ENCODE peak calls at places on chromosomes 11 and 22, in seven cellular contexts. T, H, I, K, R, V and M are unnamed samples.

GRCh38 chr11:74018331-74019005 is 9.6 kb upstream of the UCP3 start:
- DNase-seq in I (peak), K (peak), V (no peak), T (no peak), H (peak), R (no peak), M (peak)

GRCh38 chr11:32440920-32441319 is 5.6 kb upstream of the WT1 start:
- DNase-seq in K (no peak), I (no peak), R (peak), H (no peak), T (no peak), V (no peak), M (no peak)

GRCh38 chr11:110850846-110851245 is 138.6 kb upstream of the ARHGAP20 start:
- DNase-seq in V (no peak), R (no peak), T (no peak), K (no peak), I (no peak), H (no peak), M (no peak)

GRCh38 chr11:1515082-1516060 is 28.8 kb upstream of the MOB2 start:
- DNase-seq in V (peak), K (peak), H (peak), T (peak), R (peak), I (peak), M (peak)

GRCh38 chr11:65419460-65419772 is 3.2 kb upstream of the NEAT1 start:
- DNase-seq in R (no peak), K (peak), I (peak), V (peak), T (no peak), H (no peak), M (peak)

GRCh38 chr22:29332886-29333496 is 17.5 kb upstream of the RASL10A start:
- DNase-seq in K (peak), R (no peak), H (no peak), I (no peak), T (no peak), V (no peak), M (no peak)

GRCh38 chr22:20054485-20054884 is 25.6 kb upstream of the DGCR8 start:
- DNase-seq in V (no peak), T (no peak), R (no peak), I (no peak), H (no peak), K (no peak), M (no peak)

GRCh38 chr22:27990879-27991278 is 71.8 kb upstream of the PITPNB start:
- DNase-seq in K (peak), V (no peak), T (peak), R (peak), H (peak), I (peak), M (no peak)

GRCh38 chr11:46711288-46711687 is 7.7 kb upstream of the F2 start:
- DNase-seq in R (no peak), I (no peak), K (no peak), T (no peak), V (no peak), H (no peak), M (no peak)

GRCh38 chr22:50313600-50313999 is 6.2 kb upstream of the PLXNB2 start:
- DNase-seq in R (no peak), V (peak), H (no peak), I (no peak), T (no peak), K (peak), M (peak)

GRCh38 chr11:14189874-14190273 is 169.1 kb downstream of the RRAS2 start:
- DNase-seq in I (peak), K (peak), V (no peak), H (peak), T (no peak), R (no peak), M (peak)

GRCh38 chr11:75402002-75402773 is 2.9 kb downstream of the RPS3 start:
- DNase-seq in R (no peak), V (peak), H (no peak), I (no peak), T (no peak), K (no peak), M (no peak)

GRCh38 chr11:1767399-1768140 is 3.8 kb upstream of the CTSD start:
- DNase-seq in I (no peak), T (no peak), H (no peak), K (peak), V (peak), R (no peak), M (peak)

GRCh38 chr11:57094206-57094940 is 87.4 kb upstream of the LRRC55 start:
- DNase-seq in H (no peak), K (no peak), I (no peak), T (no peak), V (no peak), R (no peak), M (no peak)

GRCh38 chr11:93905384-93905783 is 55.0 kb upstream of the VSTM5 start:
- DNase-seq in K (no peak), R (no peak), T (no peak), I (no peak), H (no peak), V (no peak), M (no peak)

GRCh38 chr11:72352859-72353551 is 81.3 kb downstream of the CLPB start:
- DNase-seq in T (no peak), R (peak), V (no peak), I (no peak), H (no peak), K (no peak), M (no peak)

GRCh38 chr22:41290262-41291221 is 4.6 kb upstream of the RANGAP1 start:
- DNase-seq in I (no peak), T (no peak), K (no peak), H (no peak), V (no peak), R (peak), M (no peak)

GRCh38 chr11:131622193-131622592 is 251.8 kb downstream of the NTM start:
- DNase-seq in I (no peak), T (no peak), K (no peak), R (no peak), H (no peak), V (no peak), M (no peak)

GRCh38 chr11:11414996-11415395 is 61.9 kb upstream of the CSNK2A3 start:
- DNase-seq in K (no peak), I (no peak), H (peak), T (no peak), R (no peak), V (no peak), M (no peak)

GRCh38 chr11:86034710-86035109 is 34.2 kb downstream of the PICALM start:
- DNase-seq in T (no peak), H (no peak), R (no peak), I (no peak), V (no peak), K (no peak), M (no peak)

GRCh38 chr22:38203090-38203810 is 1.5 kb downstream of the MAFF start:
- DNase-seq in T (no peak), I (peak), H (no peak), K (peak), V (peak), R (peak), M (peak)

GRCh38 chr11:59556883-59557205 is 45.5 kb downstream of the OR4D9 start:
- DNase-seq in I (no peak), K (no peak), R (peak), V (no peak), H (peak), T (no peak), M (no peak)

GRCh38 chr11:35142481-35143207 is 3.7 kb downstream of the CD44 start:
- DNase-seq in R (peak), K (peak), H (no peak), I (peak), T (no peak), V (no peak), M (no peak)

GRCh38 chr11:2776351-2777061 is 76.7 kb upstream of the KCNQ1OT1 start:
- DNase-seq in T (no peak), R (no peak), H (no peak), I (no peak), V (peak), K (peak), M (no peak)

GRCh38 chr11:33753304-33753703 is 17.1 kb upstream of the CD59 start:
- DNase-seq in T (no peak), H (no peak), V (no peak), K (no peak), R (no peak), I (no peak), M (no peak)

GRCh38 chr11:116811194-116811593 is 11.9 kb downstream of the APOA4 start:
- DNase-seq in H (no peak), T (no peak), K (no peak), I (no peak), R (no peak), V (no peak), M (no peak)

GRCh38 chr11:116807601-116808261 is 15.4 kb downstream of the APOA4 start:
- DNase-seq in K (no peak), H (no peak), T (no peak), I (no peak), R (no peak), V (no peak), M (no peak)

GRCh38 chr11:116813170-116813569 is 9.9 kb downstream of the APOA4 start:
- DNase-seq in R (no peak), T (no peak), V (no peak), K (no peak), I (no peak), H (no peak), M (no peak)

GRCh38 chr11:116812109-116812508 is 11.0 kb downstream of the APOA4 start:
- DNase-seq in V (no peak), H (no peak), R (no peak), T (no peak), K (no peak), I (no peak), M (no peak)

DNA sequence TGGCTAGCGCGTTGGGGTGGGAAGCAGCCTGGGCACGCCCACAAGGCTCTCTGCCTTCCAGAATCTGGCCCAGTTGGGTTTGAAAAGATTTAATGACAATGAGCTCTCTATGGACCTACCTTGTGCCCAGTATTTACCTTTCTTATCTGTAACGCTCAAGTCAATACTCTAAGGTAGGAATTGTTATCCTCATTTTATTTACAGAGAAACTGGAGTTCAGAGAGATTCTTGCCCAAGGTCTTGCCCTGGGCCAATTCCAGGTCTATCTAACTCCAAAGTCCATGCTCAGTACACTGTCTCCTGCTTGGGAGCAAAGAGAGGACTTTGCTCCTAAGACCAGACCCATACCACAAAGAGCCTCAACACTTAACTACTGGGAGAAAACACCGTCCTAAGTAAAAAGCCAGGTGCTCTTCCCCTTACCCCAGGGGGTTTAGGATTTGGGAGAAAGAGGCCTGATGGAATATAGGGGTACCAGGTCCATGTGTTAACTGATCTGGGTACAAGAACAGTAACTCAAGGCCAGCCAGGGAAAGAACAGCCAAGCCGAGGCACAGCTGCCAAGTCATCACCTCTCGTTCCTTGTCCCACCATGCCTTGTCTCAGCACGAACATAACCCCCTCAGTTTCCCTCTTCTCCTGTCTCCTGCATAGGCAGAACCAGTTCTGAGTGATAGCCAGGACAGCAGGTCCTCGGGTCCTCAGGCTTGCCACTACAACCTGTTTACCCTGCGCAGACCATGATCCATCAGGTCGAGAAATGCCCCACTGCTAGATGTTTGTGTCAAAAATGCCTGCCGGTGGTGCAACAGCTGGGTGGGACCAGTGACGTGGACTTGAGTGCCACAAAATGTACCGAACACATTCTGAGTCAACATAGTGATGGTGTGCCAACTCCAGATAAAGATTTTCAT is 14.6 kb downstream of the APOA4 start:
- DNase-seq in V (no peak), H (no peak), R (no peak), I (peak), T (no peak), K (no peak), M (peak)
- TF ChIP-seq POLR2AphosphoS5 in V (no peak), H (no peak), R (no peak), I (no peak), T (no peak), K (no peak), M (peak)

GRCh38 chr11:66857927-66858185 is 992 bp downstream of the LRFN4 start:
- DNase-seq in T (no peak), R (peak), I (no peak), V (peak), K (peak), H (no peak), M (peak)
- H3K4me3 ChIP-seq in T (peak), R (peak), I (no peak), V (peak), K (no peak), H (peak), M (no peak)

GRCh38 chr22:44714703-44715350 is 12.8 kb downstream of the PRR5 start:
- DNase-seq in R (no peak), T (no peak), V (peak), I (no peak), K (no peak), H (no peak), M (peak)
- TF ChIP-seq POLR2AphosphoS5 in R (no peak), T (no peak), V (peak), I (no peak), K (no peak), H (no peak), M (no peak)

GRCh38 chr22:33038836-33039235 is 19.3 kb downstream of the SYN3 start:
- DNase-seq in K (no peak), T (no peak), I (no peak), V (no peak), H (no peak), R (no peak), M (no peak)
- H3K4me3 ChIP-seq in K (no peak), T (no peak), I (no peak), V (no peak), H (no peak), R (no peak), M (no peak)

DNA sequence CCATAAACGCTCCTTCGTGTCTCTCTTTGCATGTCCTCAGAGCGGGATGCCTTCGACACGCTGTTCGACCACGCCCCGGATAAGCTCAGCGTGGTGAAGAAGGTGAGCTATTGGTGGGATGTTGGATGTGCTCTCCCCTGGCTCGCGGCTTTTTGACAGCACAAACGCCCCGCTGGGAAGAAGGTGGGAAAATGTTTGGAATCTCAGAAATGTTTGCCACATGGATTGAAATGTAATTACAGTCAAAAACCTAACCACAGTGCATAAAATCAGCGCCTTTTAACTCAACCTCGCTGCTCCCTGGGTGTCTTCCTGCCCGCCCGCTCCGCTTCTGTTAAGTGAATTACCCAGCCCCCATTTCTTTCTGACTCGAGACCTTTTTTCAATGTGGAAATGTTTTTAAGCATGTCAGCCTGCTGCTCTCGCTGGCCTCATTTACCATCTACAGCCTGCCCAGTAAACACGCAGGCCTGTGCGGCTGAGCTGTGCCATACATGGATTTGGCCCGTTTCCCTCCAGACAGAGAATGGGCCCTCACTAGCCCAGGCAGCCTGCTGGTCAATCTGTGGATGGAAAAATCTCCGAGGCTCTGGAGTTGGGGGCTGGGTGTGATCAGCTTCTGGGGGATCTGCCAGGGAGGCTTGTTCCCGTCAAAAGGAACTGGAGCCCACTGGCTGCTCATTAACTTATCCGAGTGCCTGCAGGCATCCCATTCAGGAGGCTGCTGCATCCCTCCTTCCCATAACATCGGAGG is 32.7 kb upstream of the PARVG start:
- DNase-seq in I (peak), K (no peak), T (no peak), V (no peak), H (no peak), R (peak), M (no peak)
- TF ChIP-seq POLR2AphosphoS5 in I (no peak), K (no peak), T (no peak), V (no peak), H (no peak), R (no peak), M (no peak)

GRCh38 chr11:118947091-118947490 is 9.0 kb upstream of the UPK2 start:
- DNase-seq in H (no peak), I (no peak), K (no peak), V (no peak), R (no peak), T (no peak), M (no peak)

GRCh38 chr11:118953265-118953664 is 2.8 kb upstream of the UPK2 start:
- DNase-seq in K (no peak), H (no peak), V (peak), I (no peak), T (no peak), R (peak), M (no peak)

GRCh38 chr11:118947999-118948398 is 8.1 kb upstream of the UPK2 start:
- DNase-seq in K (no peak), R (no peak), T (no peak), I (no peak), H (no peak), V (no peak), M (no peak)
- H3K4me3 ChIP-seq in K (no peak), R (no peak), T (no peak), I (no peak), H (no peak), V (no peak), M (no peak)

DNA sequence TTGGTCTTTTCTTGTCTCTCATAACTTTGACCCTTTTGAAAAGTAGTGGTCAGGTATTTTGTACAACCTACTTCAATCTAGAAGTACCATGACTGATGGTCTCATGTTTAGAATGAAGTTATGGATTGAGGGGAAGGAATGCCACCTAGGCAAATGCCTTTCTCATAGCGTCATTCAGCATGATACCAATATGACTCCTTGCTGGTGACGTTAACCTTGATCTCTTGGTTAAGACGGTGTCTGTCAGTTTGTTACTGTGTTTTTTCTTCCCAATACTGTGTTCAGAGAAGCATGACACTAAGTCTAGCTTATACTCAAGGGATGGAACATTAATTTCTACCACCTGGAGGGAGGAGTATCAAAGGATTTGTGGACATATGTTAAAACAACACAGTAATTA is 130.9 kb downstream of the KIF18A start:
- DNase-seq in T (peak), K (no peak), H (no peak), V (no peak), R (no peak), I (no peak), M (no peak)
- TF ChIP-seq POLR2AphosphoS5 in T (no peak), K (no peak), H (no peak), V (no peak), R (no peak), I (no peak), M (no peak)